ENCODE peak calls at places on chromosomes 3 and 15, in eight cellular contexts. D is Peyer's patch, Q is body of pancreas, N is hepatocyte, S is breast epithelium, J is aorta, Z is IMR-90, G is GM23338. L is an unnamed sample.

GRCh38 chr3:170724599-170724998 is 138.7 kb upstream of the SLC7A14 start:
- DNase-seq in D (no peak), Q (no peak), S (no peak), N (no peak), J (no peak), G (no peak), Z (peak; percentile 82), L (no peak)

GRCh38 chr3:97257942-97258341 is 443.5 kb downstream of the EPHA6 start:
- DNase-seq in N (no peak), G (no peak), Z (no peak), J (no peak), S (no peak), D (no peak), Q (no peak), L (no peak)

GRCh38 chr3:52317601-52318000 is 1.5 kb downstream of the DNAH1 start:
- DNase-seq in G (peak; percentile 94), N (peak; percentile 84), D (peak; percentile 57), Q (peak; percentile 59), J (peak; percentile 65), Z (peak; percentile 11), S (peak; percentile 69), L (no peak)

GRCh38 chr3:162760789-162761188 is 1264.2 kb downstream of the OTOL1 start:
- DNase-seq in Z (no peak), S (no peak), G (no peak), N (no peak), Q (no peak), D (no peak), J (no peak), L (no peak)

GRCh38 chr3:102106421-102107097 is 257.2 kb downstream of the NFKBIZ start:
- DNase-seq in Z (peak; percentile 83), G (no peak), S (no peak), D (no peak), Q (no peak), J (no peak), N (no peak), L (no peak)

GRCh38 chr15:70768247-70768883 is 5.0 kb upstream of the UACA start:
- DNase-seq in S (no peak), Q (no peak), G (no peak), N (peak; percentile 25), D (no peak), Z (no peak), J (no peak), L (no peak)

GRCh38 chr15:82585072-82585471 is 44.8 kb upstream of the RPS17 start:
- DNase-seq in Q (no peak), D (no peak), G (peak; percentile 44), S (no peak), Z (peak; percentile 45), N (peak; percentile 43), J (no peak), L (no peak)

GRCh38 chr3:51722362-51722761 is 15.5 kb downstream of the GRM2 start:
- DNase-seq in D (no peak), S (no peak), Z (no peak), Q (no peak), N (no peak), J (no peak), G (peak; percentile 60), L (no peak)

GRCh38 chr3:16801223-16801622 is 83.5 kb upstream of the PLCL2 start:
- DNase-seq in J (no peak), Z (no peak), G (no peak), Q (no peak), S (no peak), N (no peak), D (no peak), L (no peak)

GRCh38 chr15:74830868-74831267 is 4.4 kb downstream of the CPLX3 start:
- DNase-seq in S (no peak), G (no peak), D (no peak), J (no peak), N (no peak), Z (no peak), Q (no peak), L (no peak)

GRCh38 chr15:39180494-39180930 is 400.4 kb upstream of the THBS1 start:
- DNase-seq in Q (no peak), N (no peak), J (no peak), G (no peak), S (no peak), D (no peak), Z (peak; percentile 88), L (no peak)

GRCh38 chr15:68333775-68334470 is 56.4 kb downstream of the FEM1B start:
- DNase-seq in S (no peak), Z (peak; percentile 44), J (peak; percentile 90), N (peak; percentile 27), G (no peak), Q (no peak), D (no peak), L (no peak)

GRCh38 chr15:55743615-55743978 is 645 bp upstream of the PRTG start:
- DNase-seq in Q (no peak), G (no peak), Z (no peak), S (no peak), J (no peak), D (no peak), N (no peak), L (no peak)

GRCh38 chr15:55741592-55742497 is 1.1 kb downstream of the PRTG start:
- DNase-seq in N (peak; percentile 64), Q (peak; percentile 12), J (no peak), Z (no peak), G (peak; percentile 72), D (no peak), S (no peak), L (no peak)

GRCh38 chr15:55740981-55741591 is 1.9 kb downstream of the PRTG start:
- DNase-seq in N (no peak), G (no peak), Q (no peak), Z (no peak), J (no peak), D (no peak), S (no peak), L (no peak)

GRCh38 chr15:55742927-55743614 is at the start of gene PRTG:
- DNase-seq in G (peak; percentile 78), N (peak; percentile 84), Q (peak; percentile 37), S (peak; percentile 71), D (no peak), Z (peak; percentile 69), J (peak; percentile 82), L (peak; percentile 81)

DNA sequence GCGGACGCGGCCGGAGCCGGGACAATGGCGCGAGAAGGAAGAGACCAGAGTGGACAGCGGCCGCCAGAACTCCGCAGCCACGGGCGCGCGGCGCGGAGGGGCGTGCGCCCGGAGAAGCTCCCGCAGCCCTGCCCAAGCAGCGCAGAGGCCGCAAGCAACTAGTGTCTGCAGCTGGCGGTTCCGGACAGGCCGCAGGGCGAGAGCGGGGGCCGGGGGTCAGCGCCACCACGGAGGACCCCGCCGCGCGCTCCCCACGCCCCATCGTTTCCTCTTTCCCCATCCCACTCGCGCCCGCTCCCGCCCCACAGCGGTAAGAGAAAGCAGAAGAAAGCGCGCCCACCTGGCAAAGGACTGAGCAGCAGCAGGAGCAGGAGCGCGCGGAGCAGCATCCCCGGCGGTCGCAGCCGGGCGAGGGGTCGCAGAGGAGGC is 440 bp downstream of the PRTG start:
- DNase-seq in G (peak; percentile 23), N (peak; percentile 61), Q (peak; percentile 16), S (no peak), J (peak; percentile 56), D (no peak), Z (peak; percentile 22), L (no peak)
- H3K4me3 ChIP-seq in G (peak overlapping the region; percentile 72), N (peak overlapping the region; percentile 89), Q (peak overlapping the region; percentile 71), S (peak overlapping the region; percentile 76), J (peak overlapping the region; percentile 61), D (peak overlapping the region; percentile 50), Z (peak overlapping the region; percentile 71), L (peak overlapping the region; percentile 64)

GRCh38 chr15:40843183-40843884 is 514 bp upstream of the SPINT1 start:
- DNase-seq in Q (no peak), S (no peak), Z (no peak), G (peak; percentile 17), J (peak; percentile 7), D (no peak), N (peak; percentile 14), L (no peak)

GRCh38 chr15:40844543-40844981 is 714 bp downstream of the SPINT1 start:
- DNase-seq in J (peak; percentile 53), D (peak; percentile 31), G (peak; percentile 59), Z (no peak), Q (peak; percentile 56), S (peak; percentile 60), N (peak; percentile 50), L (no peak)

GRCh38 chr15:40845511-40846284 is 1.9 kb downstream of the SPINT1 start:
- DNase-seq in S (peak; percentile 85), D (no peak), J (peak; percentile 34), G (peak; percentile 59), N (peak; percentile 93), Q (peak; percentile 93), Z (no peak), L (no peak)

GRCh38 chr15:40843885-40844542 is at the start of gene SPINT1:
- DNase-seq in Q (peak; percentile 73), Z (no peak), G (peak; percentile 74), J (peak; percentile 47), S (peak; percentile 77), N (peak; percentile 89), D (peak; percentile 51), L (no peak)

DNA sequence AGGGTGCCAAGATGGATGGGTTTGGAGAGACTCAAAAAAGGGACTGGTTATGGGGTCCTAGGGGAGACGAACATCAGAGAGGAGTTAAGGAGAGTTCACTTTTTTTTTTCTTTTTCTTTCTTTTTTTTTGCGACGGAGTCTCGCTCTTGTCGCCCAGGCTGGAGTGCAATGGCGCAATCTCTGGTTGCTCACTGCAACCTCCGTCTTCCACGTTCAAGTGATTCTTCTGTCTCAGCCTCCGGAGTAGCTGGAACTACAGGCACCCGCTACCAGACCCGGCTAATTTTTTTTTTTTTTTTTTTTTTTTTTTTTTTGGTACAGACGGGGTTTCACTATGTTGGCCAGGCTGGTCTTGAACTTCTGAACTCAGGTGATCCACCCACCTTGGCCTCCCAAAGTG is 1.2 kb downstream of the SPINT1 start:
- DNase-seq in D (no peak), N (peak; percentile 4), G (no peak), Q (no peak), Z (no peak), J (no peak), S (no peak), L (no peak)
- H3K27ac ChIP-seq in D (no peak overlapping the region), N (peak overlapping the region; percentile 96), G (peak overlapping the region; percentile 74), Q (peak overlapping the region; percentile 79), Z (no peak overlapping the region), J (no peak overlapping the region), S (peak overlapping the region; percentile 94), L (peak overlapping the region; percentile 90)

GRCh38 chr3:123400169-123400568 is 48.7 kb downstream of the ADCY5 start:
- DNase-seq in D (no peak), Q (no peak), Z (no peak), J (no peak), G (no peak), N (no peak), S (no peak), L (no peak)
- H3K4me1 ChIP-seq in D (peaks cover 8% of the 10 kb centered on the region), Q (peaks cover 34% of the 10 kb centered on the region), Z (no peaks in the 10 kb centered on the region), J (no peaks in the 10 kb centered on the region), G (no peaks in the 10 kb centered on the region), N (peaks cover 16% of the 10 kb centered on the region), S (no peaks in the 10 kb centered on the region), L (no peaks in the 10 kb centered on the region)

DNA sequence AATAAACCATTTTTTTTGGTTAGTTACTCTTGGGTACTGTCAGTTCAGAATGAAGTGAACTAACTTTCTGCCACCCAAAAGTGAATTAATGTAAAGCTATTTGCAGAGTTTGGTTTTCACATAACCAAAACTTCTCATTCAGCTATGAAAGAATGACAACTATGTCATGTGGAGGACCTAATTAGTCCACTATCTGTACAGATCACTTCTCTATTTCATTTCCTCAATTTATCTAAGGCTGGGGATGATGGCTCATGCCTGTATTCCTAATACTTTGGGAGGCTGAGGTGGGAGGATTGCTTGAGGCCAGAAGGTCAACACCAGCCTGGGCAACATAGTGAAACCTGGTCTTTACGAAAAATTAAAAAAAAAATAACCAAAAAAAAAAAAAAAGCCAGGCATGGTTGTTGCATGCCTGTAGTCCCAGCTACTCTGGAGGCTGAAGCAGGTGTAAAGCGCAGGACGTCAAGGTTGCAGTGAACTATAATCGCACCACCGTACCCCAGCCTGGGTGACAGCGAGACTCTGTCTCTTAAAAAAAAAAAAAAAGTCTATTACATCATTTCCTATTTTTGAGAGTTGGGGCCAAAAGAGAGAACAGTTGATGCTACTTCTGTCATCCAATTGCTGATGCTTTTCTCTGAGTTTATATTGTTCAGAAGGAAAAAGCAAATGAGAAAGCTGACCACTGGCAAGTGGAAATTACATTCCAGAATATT is 8.7 kb downstream of the HYPK start:
- DNase-seq in D (peak; percentile 45), N (no peak), G (no peak), Z (no peak), J (no peak), Q (no peak), S (no peak), L (no peak)
- H3K4me3 ChIP-seq in D (no peak overlapping the region), N (no peak overlapping the region), G (no peak overlapping the region), Z (no peak overlapping the region), J (no peak overlapping the region), Q (no peak overlapping the region), S (no peak overlapping the region), L (no peak overlapping the region)

L was measured in suprapubic skin.